ENCODE peak calls at places on chromosomes 3 and 15, in five cellular contexts. O is CD8-positive, alpha-beta T cell; A is GM12864; L is astrocyte of the spinal cord; K is upper lobe of right lung. Q is an unnamed sample.

GRCh38 chr3:73037369-73037699 is 24.1 kb upstream of the EBLN2 start:
- DNase-seq in O (no peak), A (no peak), L (peak; percentile 54), K (no peak), Q (no peak)

GRCh38 chr15:28273468-28273867 is 48.5 kb downstream of the HERC2 start:
- DNase-seq in O (no peak), A (no peak), L (peak; percentile 46), K (no peak), Q (no peak)

GRCh38 chr3:194865081-194865480 is 179.4 kb downstream of the FAM43A start:
- DNase-seq in O (no peak), A (no peak), L (no peak), K (no peak), Q (no peak)

GRCh38 chr3:53194218-53195065 is 33.4 kb downstream of the PRKCD start:
- DNase-seq in O (no peak), A (no peak), L (peak; percentile 53), K (no peak), Q (peak; percentile 84)

GRCh38 chr3:183584246-183584913 is 28.9 kb upstream of the KLHL6 start:
- DNase-seq in O (no peak), A (no peak), L (peak; percentile 3), K (no peak), Q (no peak)

GRCh38 chr3:45806072-45806471 is 9.7 kb upstream of the SLC6A20 start:
- DNase-seq in O (no peak), A (no peak), L (no peak), K (no peak), Q (no peak)

GRCh38 chr15:72785452-72786243 is 2.1 kb upstream of the ADPGK start:
- DNase-seq in O (peak; percentile 9), A (no peak), L (peak; percentile 87), K (no peak), Q (no peak)

GRCh38 chr3:39361252-39361927 is 21.8 kb upstream of the SLC25A38 start:
- DNase-seq in O (peak; percentile 35), A (no peak), L (no peak), K (no peak), Q (no peak)

GRCh38 chr3:13009132-13009945 is 63.9 kb downstream of the IQSEC1 start:
- DNase-seq in O (peak; percentile 55), A (no peak), L (no peak), K (peak; percentile 90), Q (peak; percentile 69)

GRCh38 chr3:113454625-113455024 is 13.3 kb upstream of the CFAP44 start:
- DNase-seq in O (no peak), A (no peak), L (no peak), K (no peak), Q (no peak)

GRCh38 chr15:31263751-31264533 is 62.7 kb upstream of the KLF13 start:
- DNase-seq in O (peak; percentile 78), A (peak; percentile 67), L (no peak), K (peak; percentile 91), Q (peak; percentile 81)

GRCh38 chr3:88149146-88149515 is 628 bp upstream of the C3orf38 start:
- DNase-seq in O (no peak), A (no peak), L (no peak), K (no peak), Q (no peak)

GRCh38 chr15:76625267-76625666 is 279.9 kb downstream of the SCAPER start:
- DNase-seq in O (no peak), A (no peak), L (no peak), K (no peak), Q (no peak)

GRCh38 chr15:55267401-55268053 is 22.1 kb downstream of the RAB27A start:
- DNase-seq in O (peak; percentile 64), A (no peak), L (peak; percentile 45), K (peak; percentile 75), Q (no peak)

GRCh38 chr15:48052871-48053383 is 67.9 kb upstream of the SLC24A5 start:
- DNase-seq in O (no peak), A (no peak), L (no peak), K (no peak), Q (no peak)

GRCh38 chr15:73375755-73376305 is 7.1 kb upstream of the HCN4 start:
- DNase-seq in O (no peak), A (no peak), L (no peak), K (no peak), Q (no peak)

GRCh38 chr3:170692720-170693119 is 106.8 kb upstream of the SLC7A14 start:
- DNase-seq in O (no peak), A (no peak), L (no peak), K (no peak), Q (no peak)

GRCh38 chr3:170695486-170696069 is 109.7 kb upstream of the SLC7A14 start:
- DNase-seq in O (no peak), A (no peak), L (no peak), K (no peak), Q (no peak)

GRCh38 chr3:170689218-170689874 is 103.5 kb upstream of the SLC7A14 start:
- DNase-seq in O (no peak), A (no peak), L (peak; percentile 67), K (peak; percentile 67), Q (no peak)

GRCh38 chr3:170690133-170690981 is 104.5 kb upstream of the SLC7A14 start:
- DNase-seq in O (peak; percentile 25), A (no peak), L (no peak), K (peak; percentile 89), Q (no peak)
- TF ChIP-seq CTCF in O (peak; percentile 34), A (peak; percentile 86), L (peak; percentile 76), K (peak; percentile 80), Q (peak; percentile 79)

GRCh38 chr3:150830094-150830681 is 67.2 kb upstream of the SIAH2 start:
- DNase-seq in O (no peak), A (no peak), L (no peak), K (no peak), Q (no peak)
- TF ChIP-seq CTCF in O (no peak), A (peak; percentile 70), L (peak; percentile 8), K (no peak), Q (peak; percentile 43)

DNA sequence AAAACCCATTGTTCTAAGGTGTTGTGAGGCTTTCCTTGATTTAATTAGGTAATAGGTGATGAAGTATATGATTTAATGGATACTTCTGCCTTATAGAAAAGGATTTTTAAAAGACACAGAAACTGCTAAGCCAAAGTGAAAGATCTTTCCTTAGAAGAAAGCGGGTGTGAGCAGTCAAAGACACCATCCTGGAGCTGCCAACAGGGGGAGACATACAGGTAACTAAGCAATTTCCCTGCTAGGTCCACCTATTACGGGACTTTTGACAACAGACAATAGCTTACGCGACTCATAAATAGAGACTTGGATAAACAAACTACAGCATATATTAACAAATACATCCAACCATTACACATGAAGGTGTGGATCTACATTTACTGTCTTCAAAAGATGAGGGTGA is 669.5 kb downstream of the SQOR start:
- DNase-seq in O (no peak), A (no peak), L (no peak), K (no peak), Q (no peak)
- TF ChIP-seq CTCF in O (no peak), A (peak; percentile 53), L (peak; percentile 20), K (peak; percentile 29), Q (peak; percentile 61)

DNA sequence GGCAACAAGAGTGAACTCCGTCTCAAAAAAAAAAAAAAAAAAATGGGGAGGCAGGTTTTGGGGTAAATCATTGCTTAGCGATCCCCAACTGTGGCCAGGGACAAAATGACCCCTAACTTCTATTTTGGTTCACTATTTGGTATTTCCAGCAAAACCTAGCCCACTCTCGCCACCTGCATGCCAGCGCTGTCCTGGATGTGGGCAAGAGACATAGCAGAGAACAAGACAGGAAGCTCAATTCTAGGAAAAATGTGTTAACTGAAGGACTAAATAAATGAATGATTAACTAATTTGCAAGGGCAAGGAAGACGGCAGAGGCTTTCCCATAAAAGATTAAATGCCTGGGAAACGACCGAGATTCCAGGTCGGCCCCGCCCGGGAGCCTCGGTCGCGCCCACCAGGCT is 425 bp downstream of the NICN1 start:
- DNase-seq in O (no peak), A (no peak), L (no peak), K (no peak), Q (no peak)
- TF ChIP-seq CTCF in O (no peak), A (no peak), L (no peak), K (no peak), Q (peak; percentile 51)

GRCh38 chr3:96700322-96701315 is 113.8 kb upstream of the EPHA6 start:
- DNase-seq in O (no peak), A (no peak), L (peak; percentile 8), K (no peak), Q (no peak)
- TF ChIP-seq CTCF in O (no peak), A (no peak), L (no peak), K (no peak), Q (peak; percentile 70)

GRCh38 chr3:138329984-138330293 is 288 bp upstream of the NME9 start:
- DNase-seq in O (no peak), A (no peak), L (no peak), K (no peak), Q (no peak)

GRCh38 chr3:138334608-138335007 is 5.0 kb upstream of the NME9 start:
- DNase-seq in O (no peak), A (no peak), L (no peak), K (no peak), Q (no peak)

GRCh38 chr3:138331143-138331894 is 1.7 kb upstream of the NME9 start:
- DNase-seq in O (no peak), A (no peak), L (no peak), K (no peak), Q (no peak)

GRCh38 chr3:138329127-138329983 is at the start of gene NME9:
- DNase-seq in O (peak; percentile 86), A (peak; percentile 21), L (peak; percentile 77), K (peak; percentile 94), Q (no peak)

GRCh38 chr3:138332472-138333073 is 2.9 kb upstream of the NME9 start:
- DNase-seq in O (no peak), A (no peak), L (peak; percentile 50), K (no peak), Q (no peak)
- TF ChIP-seq CTCF in O (peak; percentile 62), A (peak; percentile 40), L (peak; percentile 63), K (peak; percentile 65), Q (peak; percentile 86)